ENCODE peak calls at places on chromosomes 6 and 20, in seven cellular contexts. P is SIG-M5, Q is SW480, R is heart left ventricle, M is HCEC 1CT, G is H9, V is HTR-8/SVneo. J is an unnamed sample.

GRCh38 chr20:8461186-8461585 is 329.1 kb downstream of the PLCB1 start:
- DNase-seq in M (no peak), G (no peak), Q (no peak), R (no peak), V (no peak), P (no peak), J (no peak)

GRCh38 chr20:64766-65322 is 22.6 kb upstream of the DEFB125 start:
- DNase-seq in P (no peak), M (no peak), Q (no peak), R (no peak), V (no peak), G (no peak), J (no peak)

GRCh38 chr20:47099749-47100515 is 205.3 kb downstream of the EYA2 start:
- DNase-seq in P (no peak), V (no peak), G (no peak), Q (no peak), R (peak), M (peak), J (no peak)

GRCh38 chr6:142945446-142946180 is 637 bp upstream of the HIVEP2 start:
- DNase-seq in Q (peak), V (no peak), P (no peak), G (no peak), M (peak), R (peak), J (peak)

GRCh38 chr6:148109732-148110131 is 232.9 kb upstream of the SASH1 start:
- DNase-seq in Q (no peak), P (no peak), G (no peak), M (no peak), V (no peak), R (no peak), J (peak)

GRCh38 chr20:12036142-12036541 is 118.4 kb downstream of the BTBD3 start:
- DNase-seq in G (no peak), Q (no peak), R (no peak), M (no peak), V (no peak), P (no peak), J (no peak)

GRCh38 chr20:46644160-46644559 is 7.1 kb downstream of the SLC13A3 start:
- DNase-seq in G (no peak), V (no peak), P (no peak), M (no peak), R (no peak), Q (no peak), J (no peak)

GRCh38 chr6:33070909-33071308 is 2.5 kb downstream of the HLA-DPA1 start:
- DNase-seq in M (no peak), R (no peak), V (no peak), Q (no peak), G (no peak), P (no peak), J (no peak)

GRCh38 chr6:139996253-139996834 is 621.9 kb upstream of the CITED2 start:
- DNase-seq in R (no peak), M (no peak), Q (peak), P (no peak), V (no peak), G (peak), J (peak)

GRCh38 chr6:15266423-15266996 is 20.6 kb downstream of the JARID2 start:
- DNase-seq in M (no peak), G (no peak), Q (no peak), P (no peak), R (peak), V (no peak), J (no peak)

GRCh38 chr6:43171284-43172126 is 436 bp downstream of the SRF start:
- DNase-seq in V (no peak), G (no peak), R (peak), P (no peak), M (no peak), Q (no peak), J (no peak)

GRCh38 chr6:53604623-53605190 is 59.8 kb upstream of the GCLC start:
- DNase-seq in P (no peak), R (no peak), G (no peak), Q (no peak), M (no peak), V (no peak), J (no peak)

GRCh38 chr6:19024737-19025136 is 637.6 kb downstream of the RNF144B start:
- DNase-seq in R (no peak), V (peak), Q (peak), G (peak), P (no peak), M (no peak), J (peak)

GRCh38 chr20:6562111-6562510 is 205.4 kb upstream of the BMP2 start:
- DNase-seq in P (no peak), Q (no peak), V (no peak), G (no peak), R (no peak), M (peak), J (peak)

GRCh38 chr20:60063739-60064138 is 105.5 kb downstream of the CDH26 start:
- DNase-seq in G (peak), R (no peak), M (no peak), V (no peak), P (no peak), Q (peak), J (no peak)

GRCh38 chr20:18019068-18019467 is 38.6 kb downstream of the OVOL2 start:
- DNase-seq in V (no peak), G (peak), R (no peak), P (no peak), M (no peak), Q (no peak), J (peak)

GRCh38 chr6:39301606-39302005 is 12.6 kb downstream of the KCNK17 start:
- DNase-seq in G (peak), P (no peak), M (no peak), Q (no peak), V (no peak), R (no peak), J (no peak)

GRCh38 chr6:37072526-37072925 is 67.1 kb downstream of the FGD2 start:
- DNase-seq in Q (no peak), V (no peak), R (no peak), P (no peak), M (no peak), G (no peak), J (no peak)

GRCh38 chr6:99589290-99589672 is 17.4 kb upstream of the PRDM13 start:
- DNase-seq in Q (peak), G (peak), P (no peak), V (peak), R (no peak), M (peak), J (no peak)

GRCh38 chr20:1381753-1382591 is 10.9 kb downstream of the FKBP1A start:
- DNase-seq in R (peak), P (no peak), M (no peak), V (no peak), G (no peak), Q (no peak), J (no peak)

GRCh38 chr20:57088436-57088835 is 178.0 kb downstream of the BMP7 start:
- DNase-seq in P (no peak), Q (no peak), M (no peak), V (no peak), R (no peak), G (no peak), J (no peak)

GRCh38 chr6:157530126-157530525 is 149.1 kb downstream of the ZDHHC14 start:
- DNase-seq in R (no peak), V (no peak), M (no peak), G (no peak), Q (no peak), P (no peak), J (no peak)

GRCh38 chr20:8155848-8156602 is 24.0 kb downstream of the PLCB1 start:
- DNase-seq in Q (peak), M (peak), P (no peak), V (no peak), R (no peak), G (no peak), J (no peak)

GRCh38 chr6:43982084-43982625 is 145.1 kb downstream of the MRPL14 start:
- DNase-seq in G (peak), R (no peak), Q (no peak), P (no peak), M (no peak), V (no peak), J (no peak)